ENCODE peak calls at places on chromosomes 11 and 22, in ten cellular contexts. One of them, this sample, is unnamed.

GRCh38 chr11:59207988-59208432 is 4.7 kb downstream of the MPEG1 start:
- DNase-seq in dorsolateral prefrontal cortex: peak; percentile 45
- DNase-seq in astrocyte of the spinal cord: peak; percentile 77
- DNase-seq in SK-N-SH: peak; percentile 24
- DNase-seq in IMR-90: peak; percentile 91
- DNase-seq in HL-60: peak; percentile 45
- DNase-seq in fibroblast of lung: peak; percentile 94
- DNase-seq in colonic mucosa: no peak
- DNase-seq in sigmoid colon: no peak
- DNase-seq in neural progenitor cell: peak; percentile 62
- DNase-seq in this sample: peak; percentile 78

GRCh38 chr11:69238562-69239319 is 55.2 kb upstream of the MYEOV start:
- DNase-seq in HL-60: no peak
- DNase-seq in fibroblast of lung: no peak
- DNase-seq in astrocyte of the spinal cord: no peak
- DNase-seq in sigmoid colon: peak; percentile 18
- DNase-seq in neural progenitor cell: no peak
- DNase-seq in dorsolateral prefrontal cortex: no peak
- DNase-seq in IMR-90: no peak
- DNase-seq in SK-N-SH: no peak
- DNase-seq in colonic mucosa: peak; percentile 9
- DNase-seq in this sample: no peak

GRCh38 chr22:30801695-30802094 is 107.0 kb downstream of the OSBP2 start:
- DNase-seq in dorsolateral prefrontal cortex: no peak
- DNase-seq in fibroblast of lung: no peak
- DNase-seq in IMR-90: no peak
- DNase-seq in neural progenitor cell: no peak
- DNase-seq in colonic mucosa: no peak
- DNase-seq in astrocyte of the spinal cord: no peak
- DNase-seq in SK-N-SH: no peak
- DNase-seq in sigmoid colon: no peak
- DNase-seq in HL-60: no peak
- DNase-seq in this sample: no peak

GRCh38 chr11:102846292-102846691 is 2.9 kb upstream of the MMP3 start:
- DNase-seq in HL-60: no peak
- DNase-seq in dorsolateral prefrontal cortex: no peak
- DNase-seq in SK-N-SH: no peak
- DNase-seq in sigmoid colon: no peak
- DNase-seq in neural progenitor cell: no peak
- DNase-seq in colonic mucosa: no peak
- DNase-seq in astrocyte of the spinal cord: no peak
- DNase-seq in IMR-90: peak; percentile 16
- DNase-seq in fibroblast of lung: peak; percentile 59
- DNase-seq in this sample: no peak

GRCh38 chr22:46418827-46419226 is 83.3 kb downstream of the TRMU start:
- DNase-seq in neural progenitor cell: no peak
- DNase-seq in fibroblast of lung: no peak
- DNase-seq in astrocyte of the spinal cord: no peak
- DNase-seq in dorsolateral prefrontal cortex: no peak
- DNase-seq in HL-60: no peak
- DNase-seq in sigmoid colon: no peak
- DNase-seq in SK-N-SH: peak; percentile 78
- DNase-seq in colonic mucosa: no peak
- DNase-seq in IMR-90: no peak
- DNase-seq in this sample: no peak

GRCh38 chr11:126137146-126137545 is 74.3 kb downstream of the RPUSD4 start:
- DNase-seq in fibroblast of lung: no peak
- DNase-seq in SK-N-SH: no peak
- DNase-seq in colonic mucosa: no peak
- DNase-seq in HL-60: no peak
- DNase-seq in IMR-90: no peak
- DNase-seq in neural progenitor cell: no peak
- DNase-seq in dorsolateral prefrontal cortex: no peak
- DNase-seq in astrocyte of the spinal cord: no peak
- DNase-seq in sigmoid colon: peak; percentile 69
- DNase-seq in this sample: peak; percentile 32

GRCh38 chr11:45931739-45932138 is 9.3 kb downstream of the LARGE2 start:
- DNase-seq in colonic mucosa: no peak
- DNase-seq in IMR-90: no peak
- DNase-seq in SK-N-SH: no peak
- DNase-seq in neural progenitor cell: no peak
- DNase-seq in HL-60: no peak
- DNase-seq in dorsolateral prefrontal cortex: no peak
- DNase-seq in fibroblast of lung: no peak
- DNase-seq in sigmoid colon: no peak
- DNase-seq in astrocyte of the spinal cord: no peak
- DNase-seq in this sample: no peak

GRCh38 chr11:126140106-126140931 is 71.1 kb downstream of the RPUSD4 start:
- DNase-seq in astrocyte of the spinal cord: no peak
- DNase-seq in SK-N-SH: no peak
- DNase-seq in IMR-90: no peak
- DNase-seq in neural progenitor cell: no peak
- DNase-seq in fibroblast of lung: no peak
- DNase-seq in dorsolateral prefrontal cortex: no peak
- DNase-seq in colonic mucosa: no peak
- DNase-seq in sigmoid colon: peak; percentile 80
- DNase-seq in HL-60: no peak
- DNase-seq in this sample: no peak

GRCh38 chr22:29149841-29150555 is 55.7 kb upstream of the EMID1 start:
- DNase-seq in HL-60: no peak
- DNase-seq in dorsolateral prefrontal cortex: peak; percentile 71
- DNase-seq in fibroblast of lung: no peak
- DNase-seq in astrocyte of the spinal cord: no peak
- DNase-seq in neural progenitor cell: peak; percentile 52
- DNase-seq in SK-N-SH: no peak
- DNase-seq in colonic mucosa: no peak
- DNase-seq in IMR-90: no peak
- DNase-seq in sigmoid colon: peak; percentile 66
- DNase-seq in this sample: peak; percentile 3

GRCh38 chr11:47186076-47186936 is at the start of gene PACSIN3:
- DNase-seq in colonic mucosa: peak; percentile 46
- DNase-seq in IMR-90: peak; percentile 19
- DNase-seq in sigmoid colon: peak; percentile 82
- DNase-seq in HL-60: no peak
- DNase-seq in fibroblast of lung: peak; percentile 42
- DNase-seq in SK-N-SH: peak; percentile 92
- DNase-seq in dorsolateral prefrontal cortex: no peak
- DNase-seq in neural progenitor cell: peak; percentile 75
- DNase-seq in astrocyte of the spinal cord: no peak
- DNase-seq in this sample: peak; percentile 35

GRCh38 chr11:74776546-74776945 is 27.9 kb downstream of the RNF169 start:
- DNase-seq in HL-60: no peak
- DNase-seq in IMR-90: no peak
- DNase-seq in colonic mucosa: no peak
- DNase-seq in neural progenitor cell: no peak
- DNase-seq in astrocyte of the spinal cord: no peak
- DNase-seq in dorsolateral prefrontal cortex: no peak
- DNase-seq in fibroblast of lung: no peak
- DNase-seq in SK-N-SH: no peak
- DNase-seq in sigmoid colon: no peak
- DNase-seq in this sample: no peak

GRCh38 chr11:57476883-57477506 is 16.7 kb downstream of the RTN4RL2 start:
- DNase-seq in HL-60: no peak
- DNase-seq in astrocyte of the spinal cord: no peak
- DNase-seq in sigmoid colon: no peak
- DNase-seq in SK-N-SH: no peak
- DNase-seq in fibroblast of lung: peak; percentile 36
- DNase-seq in neural progenitor cell: peak; percentile 59
- DNase-seq in colonic mucosa: peak; percentile 67
- DNase-seq in IMR-90: peak; percentile 17
- DNase-seq in dorsolateral prefrontal cortex: no peak
- DNase-seq in this sample: no peak

GRCh38 chr22:47130883-47131610 is 368.6 kb downstream of the TBC1D22A start:
- DNase-seq in SK-N-SH: no peak
- DNase-seq in neural progenitor cell: no peak
- DNase-seq in fibroblast of lung: no peak
- DNase-seq in astrocyte of the spinal cord: no peak
- DNase-seq in dorsolateral prefrontal cortex: no peak
- DNase-seq in colonic mucosa: no peak
- DNase-seq in HL-60: no peak
- DNase-seq in IMR-90: no peak
- DNase-seq in sigmoid colon: no peak
- DNase-seq in this sample: no peak

GRCh38 chr11:64239662-64240466 is 1.0 kb upstream of the FKBP2 start:
- DNase-seq in IMR-90: no peak
- DNase-seq in dorsolateral prefrontal cortex: no peak
- DNase-seq in SK-N-SH: no peak
- DNase-seq in sigmoid colon: no peak
- DNase-seq in fibroblast of lung: no peak
- DNase-seq in HL-60: peak; percentile 94
- DNase-seq in neural progenitor cell: no peak
- DNase-seq in colonic mucosa: no peak
- DNase-seq in astrocyte of the spinal cord: no peak
- DNase-seq in this sample: no peak

GRCh38 chr11:64241430-64242153 is 697 bp downstream of the FKBP2 start:
- DNase-seq in colonic mucosa: peak; percentile 100
- DNase-seq in IMR-90: peak; percentile 99
- DNase-seq in astrocyte of the spinal cord: no peak
- DNase-seq in neural progenitor cell: peak; percentile 99
- DNase-seq in dorsolateral prefrontal cortex: peak; percentile 98
- DNase-seq in HL-60: peak; percentile 100
- DNase-seq in SK-N-SH: peak; percentile 95
- DNase-seq in sigmoid colon: peak; percentile 100
- DNase-seq in fibroblast of lung: peak; percentile 97
- DNase-seq in this sample: peak; percentile 100

GRCh38 chr11:64242920-64243854 is 2.3 kb downstream of the FKBP2 start:
- DNase-seq in HL-60: no peak
- DNase-seq in neural progenitor cell: no peak
- DNase-seq in fibroblast of lung: no peak
- DNase-seq in dorsolateral prefrontal cortex: no peak
- DNase-seq in IMR-90: no peak
- DNase-seq in colonic mucosa: no peak
- DNase-seq in SK-N-SH: no peak
- DNase-seq in sigmoid colon: no peak
- DNase-seq in astrocyte of the spinal cord: no peak
- DNase-seq in this sample: no peak

GRCh38 chr11:64240467-64241174 is at the start of gene FKBP2:
- DNase-seq in astrocyte of the spinal cord: peak; percentile 98
- DNase-seq in sigmoid colon: peak; percentile 99
- DNase-seq in colonic mucosa: peak; percentile 97
- DNase-seq in SK-N-SH: peak; percentile 97
- DNase-seq in neural progenitor cell: peak; percentile 99
- DNase-seq in fibroblast of lung: peak; percentile 94
- DNase-seq in HL-60: peak; percentile 97
- DNase-seq in IMR-90: peak; percentile 95
- DNase-seq in dorsolateral prefrontal cortex: peak; percentile 94
- DNase-seq in this sample: peak; percentile 97

GRCh38 chr11:64241175-64241429 is 207 bp downstream of the FKBP2 start:
- DNase-seq in SK-N-SH: no peak
- DNase-seq in fibroblast of lung: no peak
- DNase-seq in neural progenitor cell: no peak
- DNase-seq in colonic mucosa: no peak
- DNase-seq in HL-60: no peak
- DNase-seq in sigmoid colon: no peak
- DNase-seq in dorsolateral prefrontal cortex: no peak
- DNase-seq in IMR-90: no peak
- DNase-seq in astrocyte of the spinal cord: peak; percentile 100
- DNase-seq in this sample: no peak
- TF ChIP-seq CTCF in SK-N-SH: no peak
- TF ChIP-seq CTCF in fibroblast of lung: no peak
- TF ChIP-seq CTCF in neural progenitor cell: no peak
- TF ChIP-seq CTCF in colonic mucosa: no peak
- TF ChIP-seq CTCF in HL-60: no peak
- TF ChIP-seq CTCF in sigmoid colon: no peak
- TF ChIP-seq CTCF in dorsolateral prefrontal cortex: no peak
- TF ChIP-seq CTCF in IMR-90: no peak
- TF ChIP-seq CTCF in astrocyte of the spinal cord: no peak
- TF ChIP-seq CTCF in this sample: no peak

GRCh38 chr11:118180300-118180703 is 3.9 kb upstream of the SCN2B start:
- DNase-seq in neural progenitor cell: peak; percentile 76
- DNase-seq in astrocyte of the spinal cord: no peak
- DNase-seq in sigmoid colon: peak; percentile 84
- DNase-seq in fibroblast of lung: peak; percentile 23
- DNase-seq in HL-60: no peak
- DNase-seq in dorsolateral prefrontal cortex: peak; percentile 91
- DNase-seq in IMR-90: no peak
- DNase-seq in colonic mucosa: no peak
- DNase-seq in SK-N-SH: peak; percentile 78
- DNase-seq in this sample: peak; percentile 11
- H3K4me3 ChIP-seq in neural progenitor cell: peak overlapping the region; percentile 30
- H3K4me3 ChIP-seq in astrocyte of the spinal cord: no peak overlapping the region
- H3K4me3 ChIP-seq in sigmoid colon: no peak overlapping the region
- H3K4me3 ChIP-seq in fibroblast of lung: no peak overlapping the region
- H3K4me3 ChIP-seq in HL-60: no peak overlapping the region
- H3K4me3 ChIP-seq in dorsolateral prefrontal cortex: peak overlapping the region; percentile 46
- H3K4me3 ChIP-seq in IMR-90: no peak overlapping the region
- H3K4me3 ChIP-seq in colonic mucosa: no peak overlapping the region
- H3K4me3 ChIP-seq in SK-N-SH: no peak overlapping the region
- H3K4me3 ChIP-seq in this sample: no peak overlapping the region

GRCh38 chr11:133064961-133065360 is 467.3 kb downstream of the OPCML start:
- DNase-seq in sigmoid colon: no peak
- DNase-seq in HL-60: no peak
- DNase-seq in neural progenitor cell: no peak
- DNase-seq in SK-N-SH: no peak
- DNase-seq in fibroblast of lung: no peak
- DNase-seq in colonic mucosa: no peak
- DNase-seq in dorsolateral prefrontal cortex: no peak
- DNase-seq in IMR-90: no peak
- DNase-seq in astrocyte of the spinal cord: no peak
- DNase-seq in this sample: no peak

GRCh38 chr11:133065847-133066485 is 466.3 kb downstream of the OPCML start:
- DNase-seq in SK-N-SH: no peak
- DNase-seq in astrocyte of the spinal cord: no peak
- DNase-seq in sigmoid colon: no peak
- DNase-seq in IMR-90: no peak
- DNase-seq in neural progenitor cell: no peak
- DNase-seq in colonic mucosa: no peak
- DNase-seq in HL-60: no peak
- DNase-seq in fibroblast of lung: peak; percentile 55
- DNase-seq in dorsolateral prefrontal cortex: no peak
- DNase-seq in this sample: no peak

GRCh38 chr11:133070053-133070713 is 462.1 kb downstream of the OPCML start:
- DNase-seq in fibroblast of lung: no peak
- DNase-seq in astrocyte of the spinal cord: no peak
- DNase-seq in IMR-90: no peak
- DNase-seq in HL-60: no peak
- DNase-seq in colonic mucosa: no peak
- DNase-seq in dorsolateral prefrontal cortex: no peak
- DNase-seq in sigmoid colon: no peak
- DNase-seq in neural progenitor cell: no peak
- DNase-seq in SK-N-SH: no peak
- DNase-seq in this sample: no peak

GRCh38 chr11:133058501-133058900 is 473.8 kb downstream of the OPCML start:
- DNase-seq in IMR-90: no peak
- DNase-seq in neural progenitor cell: no peak
- DNase-seq in fibroblast of lung: no peak
- DNase-seq in sigmoid colon: no peak
- DNase-seq in HL-60: no peak
- DNase-seq in colonic mucosa: no peak
- DNase-seq in dorsolateral prefrontal cortex: no peak
- DNase-seq in SK-N-SH: no peak
- DNase-seq in astrocyte of the spinal cord: no peak
- DNase-seq in this sample: no peak

GRCh38 chr11:133064152-133064877 is 468.0 kb downstream of the OPCML start:
- DNase-seq in SK-N-SH: peak; percentile 91
- DNase-seq in astrocyte of the spinal cord: peak; percentile 72
- DNase-seq in sigmoid colon: peak; percentile 76
- DNase-seq in fibroblast of lung: peak; percentile 84
- DNase-seq in IMR-90: peak; percentile 48
- DNase-seq in HL-60: peak; percentile 16
- DNase-seq in colonic mucosa: no peak
- DNase-seq in neural progenitor cell: peak; percentile 92
- DNase-seq in dorsolateral prefrontal cortex: peak; percentile 46
- DNase-seq in this sample: peak; percentile 44
- TF ChIP-seq CTCF in SK-N-SH: peak; percentile 32
- TF ChIP-seq CTCF in astrocyte of the spinal cord: peak; percentile 70
- TF ChIP-seq CTCF in sigmoid colon: no peak
- TF ChIP-seq CTCF in fibroblast of lung: peak; percentile 67
- TF ChIP-seq CTCF in IMR-90: peak; percentile 63
- TF ChIP-seq CTCF in HL-60: no peak
- TF ChIP-seq CTCF in colonic mucosa: peak; percentile 19
- TF ChIP-seq CTCF in neural progenitor cell: peak; percentile 89
- TF ChIP-seq CTCF in dorsolateral prefrontal cortex: peak; percentile 80
- TF ChIP-seq CTCF in this sample: peak; percentile 33

GRCh38 chr11:73528877-73529530 is 68.9 kb downstream of the FAM168A start:
- DNase-seq in dorsolateral prefrontal cortex: peak; percentile 43
- DNase-seq in SK-N-SH: no peak
- DNase-seq in astrocyte of the spinal cord: no peak
- DNase-seq in HL-60: no peak
- DNase-seq in colonic mucosa: no peak
- DNase-seq in sigmoid colon: no peak
- DNase-seq in neural progenitor cell: no peak
- DNase-seq in IMR-90: no peak
- DNase-seq in fibroblast of lung: no peak
- DNase-seq in this sample: no peak
- H3K4me3 ChIP-seq in dorsolateral prefrontal cortex: peak overlapping the region; percentile 44
- H3K4me3 ChIP-seq in SK-N-SH: no peak overlapping the region
- H3K4me3 ChIP-seq in astrocyte of the spinal cord: no peak overlapping the region
- H3K4me3 ChIP-seq in HL-60: peak overlapping the region; percentile 23
- H3K4me3 ChIP-seq in colonic mucosa: no peak overlapping the region
- H3K4me3 ChIP-seq in sigmoid colon: no peak overlapping the region
- H3K4me3 ChIP-seq in neural progenitor cell: no peak overlapping the region
- H3K4me3 ChIP-seq in IMR-90: no peak overlapping the region
- H3K4me3 ChIP-seq in fibroblast of lung: peak overlapping the region; percentile 36
- H3K4me3 ChIP-seq in this sample: no peak overlapping the region

This sample was measured in fibroblast of pulmonary artery.